ENCODE peak calls at places on chromosomes 5 and 9, in ten cellular contexts. One of them, this sample, is unnamed.

GRCh38 chr5:78984020-78984610 is 995 bp downstream of the ARSB start:
- DNase-seq in fibroblast of mammary gland: peak
- DNase-seq in CD8-positive, alpha-beta T cell: no peak
- DNase-seq in ovary: no peak
- DNase-seq in spleen: no peak
- DNase-seq in heart left ventricle: no peak
- DNase-seq in fibroblast of pulmonary artery: no peak
- DNase-seq in WERI-Rb-1: no peak
- DNase-seq in lower leg skin: no peak
- DNase-seq in astrocyte of the spinal cord: no peak
- DNase-seq in this sample: no peak

GRCh38 chr5:149938272-149938671 is 6.3 kb downstream of the PDE6A start:
- DNase-seq in CD8-positive, alpha-beta T cell: no peak
- DNase-seq in spleen: no peak
- DNase-seq in heart left ventricle: peak
- DNase-seq in ovary: no peak
- DNase-seq in fibroblast of pulmonary artery: peak
- DNase-seq in fibroblast of mammary gland: peak
- DNase-seq in WERI-Rb-1: no peak
- DNase-seq in lower leg skin: no peak
- DNase-seq in astrocyte of the spinal cord: peak
- DNase-seq in this sample: no peak

GRCh38 chr5:181181650-181182565 is 23.1 kb downstream of the TRIM7 start:
- DNase-seq in astrocyte of the spinal cord: peak
- DNase-seq in ovary: no peak
- DNase-seq in WERI-Rb-1: peak
- DNase-seq in fibroblast of pulmonary artery: peak
- DNase-seq in heart left ventricle: peak
- DNase-seq in fibroblast of mammary gland: peak
- DNase-seq in CD8-positive, alpha-beta T cell: peak
- DNase-seq in spleen: peak
- DNase-seq in lower leg skin: no peak
- DNase-seq in this sample: no peak

GRCh38 chr9:16964228-16964627 is 93.8 kb upstream of the BNC2 start:
- DNase-seq in spleen: no peak
- DNase-seq in astrocyte of the spinal cord: peak
- DNase-seq in lower leg skin: no peak
- DNase-seq in heart left ventricle: no peak
- DNase-seq in ovary: no peak
- DNase-seq in CD8-positive, alpha-beta T cell: no peak
- DNase-seq in fibroblast of pulmonary artery: peak
- DNase-seq in fibroblast of mammary gland: peak
- DNase-seq in WERI-Rb-1: no peak
- DNase-seq in this sample: no peak

GRCh38 chr5:151691706-151692105 is 5.0 kb upstream of the SPARC start:
- DNase-seq in fibroblast of mammary gland: no peak
- DNase-seq in astrocyte of the spinal cord: no peak
- DNase-seq in heart left ventricle: no peak
- DNase-seq in spleen: no peak
- DNase-seq in WERI-Rb-1: no peak
- DNase-seq in fibroblast of pulmonary artery: no peak
- DNase-seq in lower leg skin: no peak
- DNase-seq in CD8-positive, alpha-beta T cell: no peak
- DNase-seq in ovary: no peak
- DNase-seq in this sample: no peak

GRCh38 chr9:134381671-134382505 is 55.6 kb downstream of the RXRA start:
- DNase-seq in heart left ventricle: peak
- DNase-seq in lower leg skin: no peak
- DNase-seq in astrocyte of the spinal cord: peak
- DNase-seq in WERI-Rb-1: peak
- DNase-seq in fibroblast of mammary gland: no peak
- DNase-seq in ovary: no peak
- DNase-seq in CD8-positive, alpha-beta T cell: peak
- DNase-seq in fibroblast of pulmonary artery: no peak
- DNase-seq in spleen: peak
- DNase-seq in this sample: no peak

GRCh38 chr9:7802666-7803065 is 3.1 kb upstream of the DMAC1 start:
- DNase-seq in fibroblast of mammary gland: peak
- DNase-seq in CD8-positive, alpha-beta T cell: no peak
- DNase-seq in lower leg skin: no peak
- DNase-seq in WERI-Rb-1: no peak
- DNase-seq in spleen: no peak
- DNase-seq in fibroblast of pulmonary artery: peak
- DNase-seq in heart left ventricle: no peak
- DNase-seq in ovary: no peak
- DNase-seq in astrocyte of the spinal cord: no peak
- DNase-seq in this sample: no peak

GRCh38 chr5:170791325-170791954 is 7.9 kb downstream of the GABRP start:
- DNase-seq in spleen: no peak
- DNase-seq in heart left ventricle: no peak
- DNase-seq in CD8-positive, alpha-beta T cell: no peak
- DNase-seq in WERI-Rb-1: peak
- DNase-seq in fibroblast of mammary gland: peak
- DNase-seq in astrocyte of the spinal cord: peak
- DNase-seq in ovary: no peak
- DNase-seq in lower leg skin: no peak
- DNase-seq in fibroblast of pulmonary artery: peak
- DNase-seq in this sample: peak

GRCh38 chr9:98707158-98708102 is 1.3 kb downstream of the GABBR2 start:
- DNase-seq in ovary: no peak
- DNase-seq in spleen: no peak
- DNase-seq in fibroblast of mammary gland: peak
- DNase-seq in fibroblast of pulmonary artery: peak
- DNase-seq in WERI-Rb-1: peak
- DNase-seq in CD8-positive, alpha-beta T cell: no peak
- DNase-seq in heart left ventricle: peak
- DNase-seq in astrocyte of the spinal cord: peak
- DNase-seq in lower leg skin: peak
- DNase-seq in this sample: peak

GRCh38 chr5:163252951-163253350 is 184.4 kb upstream of the CCNG1 start:
- DNase-seq in CD8-positive, alpha-beta T cell: no peak
- DNase-seq in lower leg skin: no peak
- DNase-seq in heart left ventricle: no peak
- DNase-seq in ovary: no peak
- DNase-seq in fibroblast of mammary gland: no peak
- DNase-seq in spleen: no peak
- DNase-seq in fibroblast of pulmonary artery: no peak
- DNase-seq in astrocyte of the spinal cord: no peak
- DNase-seq in WERI-Rb-1: no peak
- DNase-seq in this sample: no peak

GRCh38 chr5:95928724-95929253 is 32.9 kb downstream of the ELL2 start:
- DNase-seq in WERI-Rb-1: no peak
- DNase-seq in fibroblast of pulmonary artery: no peak
- DNase-seq in CD8-positive, alpha-beta T cell: no peak
- DNase-seq in ovary: no peak
- DNase-seq in spleen: no peak
- DNase-seq in astrocyte of the spinal cord: no peak
- DNase-seq in lower leg skin: no peak
- DNase-seq in heart left ventricle: no peak
- DNase-seq in fibroblast of mammary gland: no peak
- DNase-seq in this sample: no peak

GRCh38 chr5:169728-170094 is 21.6 kb upstream of the LRRC14B start:
- DNase-seq in ovary: no peak
- DNase-seq in WERI-Rb-1: peak
- DNase-seq in heart left ventricle: no peak
- DNase-seq in lower leg skin: peak
- DNase-seq in CD8-positive, alpha-beta T cell: no peak
- DNase-seq in spleen: no peak
- DNase-seq in fibroblast of mammary gland: no peak
- DNase-seq in fibroblast of pulmonary artery: no peak
- DNase-seq in astrocyte of the spinal cord: no peak
- DNase-seq in this sample: no peak

GRCh38 chr5:65268520-65268919 is 213.2 kb downstream of the ADAMTS6 start:
- DNase-seq in WERI-Rb-1: peak
- DNase-seq in heart left ventricle: no peak
- DNase-seq in fibroblast of pulmonary artery: no peak
- DNase-seq in ovary: no peak
- DNase-seq in spleen: no peak
- DNase-seq in CD8-positive, alpha-beta T cell: no peak
- DNase-seq in fibroblast of mammary gland: peak
- DNase-seq in astrocyte of the spinal cord: no peak
- DNase-seq in lower leg skin: no peak
- DNase-seq in this sample: no peak

GRCh38 chr5:149730620-149731331 is 666 bp downstream of the PPARGC1B start:
- DNase-seq in fibroblast of pulmonary artery: no peak
- DNase-seq in astrocyte of the spinal cord: peak
- DNase-seq in spleen: peak
- DNase-seq in ovary: peak
- DNase-seq in CD8-positive, alpha-beta T cell: peak
- DNase-seq in fibroblast of mammary gland: peak
- DNase-seq in WERI-Rb-1: peak
- DNase-seq in lower leg skin: peak
- DNase-seq in heart left ventricle: peak
- DNase-seq in this sample: no peak

GRCh38 chr9:123063172-123063508 is 29.7 kb downstream of the GPR21 start:
- DNase-seq in WERI-Rb-1: no peak
- DNase-seq in fibroblast of pulmonary artery: peak
- DNase-seq in heart left ventricle: no peak
- DNase-seq in astrocyte of the spinal cord: peak
- DNase-seq in ovary: no peak
- DNase-seq in CD8-positive, alpha-beta T cell: no peak
- DNase-seq in spleen: no peak
- DNase-seq in fibroblast of mammary gland: peak
- DNase-seq in lower leg skin: no peak
- DNase-seq in this sample: no peak

DNA sequence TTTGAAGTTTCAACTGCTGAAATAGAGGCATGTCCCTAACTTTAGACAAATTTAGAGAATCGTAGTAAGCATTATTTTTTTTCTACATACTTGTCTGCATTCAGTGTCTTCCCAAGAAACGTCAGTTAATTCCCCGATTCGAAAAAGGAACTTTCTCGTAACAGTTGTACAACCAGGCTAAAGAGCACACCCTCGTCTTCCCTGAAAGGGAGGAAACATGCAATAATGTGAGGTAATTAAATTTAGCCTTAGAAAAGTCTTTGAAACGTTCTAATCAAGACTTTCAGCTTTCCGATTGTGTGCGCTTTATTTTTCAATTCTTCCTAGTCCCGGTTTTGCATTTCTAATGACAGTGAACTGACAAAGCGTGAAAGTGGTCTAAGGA is 362 bp upstream of the SLC1A3 start:
- DNase-seq in spleen: no peak
- DNase-seq in fibroblast of pulmonary artery: no peak
- DNase-seq in lower leg skin: no peak
- DNase-seq in CD8-positive, alpha-beta T cell: no peak
- DNase-seq in ovary: no peak
- DNase-seq in heart left ventricle: no peak
- DNase-seq in fibroblast of mammary gland: peak
- DNase-seq in WERI-Rb-1: no peak
- DNase-seq in astrocyte of the spinal cord: no peak
- DNase-seq in this sample: no peak
- H3K4me3 ChIP-seq in spleen: peak
- H3K4me3 ChIP-seq in fibroblast of pulmonary artery: peak
- H3K4me3 ChIP-seq in lower leg skin: no peak
- H3K4me3 ChIP-seq in CD8-positive, alpha-beta T cell: peak
- H3K4me3 ChIP-seq in ovary: peak
- H3K4me3 ChIP-seq in heart left ventricle: peak
- H3K4me3 ChIP-seq in fibroblast of mammary gland: peak
- H3K4me3 ChIP-seq in WERI-Rb-1: peak
- H3K4me3 ChIP-seq in astrocyte of the spinal cord: peak
- H3K4me3 ChIP-seq in this sample: peak

GRCh38 chr5:142780871-142781270 is 10.7 kb downstream of the ARHGAP26 start:
- DNase-seq in spleen: no peak
- DNase-seq in astrocyte of the spinal cord: no peak
- DNase-seq in heart left ventricle: no peak
- DNase-seq in lower leg skin: no peak
- DNase-seq in ovary: no peak
- DNase-seq in fibroblast of pulmonary artery: no peak
- DNase-seq in WERI-Rb-1: no peak
- DNase-seq in fibroblast of mammary gland: no peak
- DNase-seq in CD8-positive, alpha-beta T cell: no peak
- DNase-seq in this sample: no peak

GRCh38 chr5:142784405-142784955 is 14.3 kb downstream of the ARHGAP26 start:
- DNase-seq in ovary: no peak
- DNase-seq in lower leg skin: no peak
- DNase-seq in fibroblast of pulmonary artery: no peak
- DNase-seq in heart left ventricle: no peak
- DNase-seq in WERI-Rb-1: no peak
- DNase-seq in fibroblast of mammary gland: peak
- DNase-seq in spleen: no peak
- DNase-seq in CD8-positive, alpha-beta T cell: no peak
- DNase-seq in astrocyte of the spinal cord: no peak
- DNase-seq in this sample: no peak

GRCh38 chr5:142782976-142783539 is 12.9 kb downstream of the ARHGAP26 start:
- DNase-seq in CD8-positive, alpha-beta T cell: no peak
- DNase-seq in lower leg skin: peak
- DNase-seq in heart left ventricle: peak
- DNase-seq in spleen: no peak
- DNase-seq in WERI-Rb-1: no peak
- DNase-seq in fibroblast of mammary gland: peak
- DNase-seq in fibroblast of pulmonary artery: peak
- DNase-seq in ovary: peak
- DNase-seq in astrocyte of the spinal cord: no peak
- DNase-seq in this sample: no peak

GRCh38 chr5:142785211-142785610 is 15.0 kb downstream of the ARHGAP26 start:
- DNase-seq in fibroblast of pulmonary artery: no peak
- DNase-seq in CD8-positive, alpha-beta T cell: no peak
- DNase-seq in lower leg skin: no peak
- DNase-seq in WERI-Rb-1: no peak
- DNase-seq in astrocyte of the spinal cord: no peak
- DNase-seq in ovary: no peak
- DNase-seq in fibroblast of mammary gland: peak
- DNase-seq in spleen: no peak
- DNase-seq in heart left ventricle: no peak
- DNase-seq in this sample: no peak

GRCh38 chr5:142783601-142784291 is 13.6 kb downstream of the ARHGAP26 start:
- DNase-seq in astrocyte of the spinal cord: peak
- DNase-seq in spleen: no peak
- DNase-seq in ovary: no peak
- DNase-seq in heart left ventricle: peak
- DNase-seq in CD8-positive, alpha-beta T cell: peak
- DNase-seq in lower leg skin: peak
- DNase-seq in fibroblast of mammary gland: peak
- DNase-seq in fibroblast of pulmonary artery: peak
- DNase-seq in WERI-Rb-1: no peak
- DNase-seq in this sample: no peak
- TF ChIP-seq CTCF in astrocyte of the spinal cord: no peak
- TF ChIP-seq CTCF in spleen: no peak
- TF ChIP-seq CTCF in ovary: no peak
- TF ChIP-seq CTCF in heart left ventricle: peak
- TF ChIP-seq CTCF in CD8-positive, alpha-beta T cell: no peak
- TF ChIP-seq CTCF in lower leg skin: no peak
- TF ChIP-seq CTCF in fibroblast of mammary gland: no peak
- TF ChIP-seq CTCF in fibroblast of pulmonary artery: peak
- TF ChIP-seq CTCF in WERI-Rb-1: no peak
- TF ChIP-seq CTCF in this sample: no peak

GRCh38 chr5:176817864-176818377 is 7.6 kb downstream of the UNC5A start:
- DNase-seq in lower leg skin: no peak
- DNase-seq in spleen: no peak
- DNase-seq in ovary: no peak
- DNase-seq in WERI-Rb-1: peak
- DNase-seq in heart left ventricle: no peak
- DNase-seq in astrocyte of the spinal cord: no peak
- DNase-seq in fibroblast of pulmonary artery: peak
- DNase-seq in fibroblast of mammary gland: peak
- DNase-seq in CD8-positive, alpha-beta T cell: no peak
- DNase-seq in this sample: no peak
- H3K4me3 ChIP-seq in lower leg skin: no peak
- H3K4me3 ChIP-seq in spleen: peak
- H3K4me3 ChIP-seq in ovary: no peak
- H3K4me3 ChIP-seq in WERI-Rb-1: peak
- H3K4me3 ChIP-seq in heart left ventricle: peak
- H3K4me3 ChIP-seq in astrocyte of the spinal cord: no peak
- H3K4me3 ChIP-seq in fibroblast of pulmonary artery: peak
- H3K4me3 ChIP-seq in fibroblast of mammary gland: no peak
- H3K4me3 ChIP-seq in CD8-positive, alpha-beta T cell: peak
- H3K4me3 ChIP-seq in this sample: no peak

GRCh38 chr5:143454936-143455516 is 51.5 kb upstream of the NR3C1 start:
- DNase-seq in CD8-positive, alpha-beta T cell: no peak
- DNase-seq in ovary: no peak
- DNase-seq in WERI-Rb-1: no peak
- DNase-seq in fibroblast of pulmonary artery: no peak
- DNase-seq in fibroblast of mammary gland: no peak
- DNase-seq in lower leg skin: no peak
- DNase-seq in astrocyte of the spinal cord: no peak
- DNase-seq in heart left ventricle: no peak
- DNase-seq in spleen: no peak
- DNase-seq in this sample: no peak
- TF ChIP-seq CTCF in CD8-positive, alpha-beta T cell: no peak
- TF ChIP-seq CTCF in ovary: no peak
- TF ChIP-seq CTCF in WERI-Rb-1: no peak
- TF ChIP-seq CTCF in fibroblast of pulmonary artery: no peak
- TF ChIP-seq CTCF in fibroblast of mammary gland: no peak
- TF ChIP-seq CTCF in lower leg skin: no peak
- TF ChIP-seq CTCF in astrocyte of the spinal cord: no peak
- TF ChIP-seq CTCF in heart left ventricle: no peak
- TF ChIP-seq CTCF in spleen: no peak
- TF ChIP-seq CTCF in this sample: no peak

This sample was measured in LNCaP clone FGC.